ENCODE peak calls at places on chromosomes 13 and 19, in six cellular contexts. T is WERI-Rb-1, K is AG10803, A is kidney epithelial cell, J is B cell, P is GM13977. L is an unnamed sample.

GRCh38 chr13:25473864-25474263 is 102.1 kb downstream of the ATP8A2 start:
- DNase-seq in T (no peak), K (no peak), A (peak), J (no peak), P (no peak), L (no peak)

GRCh38 chr13:63024458-63024857 is 1608.8 kb upstream of the PCDH20 start:
- DNase-seq in T (no peak), K (no peak), A (no peak), J (no peak), P (no peak), L (no peak)

GRCh38 chr13:79780240-79780639 is 299.3 kb downstream of the NDFIP2 start:
- DNase-seq in T (no peak), K (peak), A (no peak), J (no peak), P (no peak), L (no peak)

GRCh38 chr13:40197049-40197448 is 469.4 kb downstream of the FOXO1 start:
- DNase-seq in T (no peak), K (no peak), A (no peak), J (no peak), P (no peak), L (no peak)

GRCh38 chr19:47436712-47437401 is 17.5 kb upstream of the MEIS3 start:
- DNase-seq in T (peak), K (peak), A (no peak), J (peak), P (peak), L (peak)

GRCh38 chr13:29799041-29799440 is 51.4 kb downstream of the UBL3 start:
- DNase-seq in T (no peak), K (no peak), A (no peak), J (no peak), P (no peak), L (no peak)

GRCh38 chr19:16078311-16078758 is 2.0 kb downstream of the TPM4 start:
- DNase-seq in T (peak), K (peak), A (no peak), J (no peak), P (no peak), L (no peak)

GRCh38 chr19:45560686-45561085 is 23.9 kb downstream of the OPA3 start:
- DNase-seq in T (no peak), K (no peak), A (no peak), J (no peak), P (no peak), L (peak)

GRCh38 chr19:662207-662961 is 630 bp downstream of the RNF126 start:
- DNase-seq in T (peak), K (peak), A (no peak), J (peak), P (peak), L (peak)

DNA sequence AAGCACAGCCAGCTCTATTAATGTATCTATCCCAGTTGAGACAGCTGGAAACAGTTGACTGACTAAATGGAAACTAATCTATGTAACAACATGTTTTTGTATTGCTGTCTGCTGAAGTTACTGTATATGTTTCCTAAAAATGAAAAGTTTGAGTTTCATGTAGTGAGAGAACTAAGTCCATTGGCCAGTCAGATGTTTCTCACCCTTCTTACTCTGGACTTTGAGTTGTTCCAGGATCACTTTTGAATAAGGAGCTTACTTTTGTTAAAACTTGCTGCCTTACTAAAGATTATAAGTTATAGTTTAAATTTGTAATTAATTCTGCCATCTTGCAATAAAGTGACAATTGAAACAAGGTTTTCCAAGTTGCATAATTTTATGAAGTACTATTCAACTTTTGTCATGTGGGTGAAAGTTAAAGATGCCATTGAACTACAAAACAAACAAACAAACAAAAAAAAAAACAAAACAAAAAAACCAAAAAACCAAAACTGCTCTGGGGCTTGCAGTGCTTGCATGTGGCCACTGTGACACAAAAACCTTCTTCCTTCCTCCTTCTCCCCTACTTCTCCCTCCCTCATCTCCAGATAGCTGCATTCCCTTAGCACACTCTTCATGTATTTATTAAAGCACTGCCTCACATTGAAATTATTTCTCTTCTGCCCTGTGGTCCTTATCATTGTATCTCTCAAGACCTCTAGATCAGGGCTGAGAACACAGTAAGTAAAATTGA is 15.3 kb downstream of the WDFY2 start:
- DNase-seq in T (no peak), K (no peak), A (no peak), J (no peak), P (no peak), L (no peak)
- TF ChIP-seq CTCF in T (no peak), K (peak), A (no peak), J (no peak), P (no peak), L (no peak)

GRCh38 chr13:102089177-102089576 is 312.7 kb downstream of the FGF14 start:
- DNase-seq in T (no peak), K (peak), A (no peak), J (no peak), P (no peak), L (no peak)
- TF ChIP-seq CTCF in T (no peak), K (peak), A (peak), J (no peak), P (no peak), L (no peak)

GRCh38 chr13:43110036-43110435 is 86.7 kb downstream of the DNAJC15 start:
- DNase-seq in T (no peak), K (no peak), A (no peak), J (no peak), P (no peak), L (no peak)
- TF ChIP-seq CTCF in T (no peak), K (no peak), A (no peak), J (no peak), P (no peak), L (no peak)

GRCh38 chr13:101399365-101399764 is 16.9 kb downstream of the NALCN start:
- DNase-seq in T (no peak), K (no peak), A (no peak), J (no peak), P (no peak), L (no peak)

GRCh38 chr13:101397742-101398141 is 18.6 kb downstream of the NALCN start:
- DNase-seq in T (no peak), K (peak), A (peak), J (no peak), P (no peak), L (no peak)

GRCh38 chr13:101398191-101398590 is 18.1 kb downstream of the NALCN start:
- DNase-seq in T (no peak), K (peak), A (no peak), J (no peak), P (no peak), L (no peak)

GRCh38 chr13:101401196-101401595 is 15.1 kb downstream of the NALCN start:
- DNase-seq in T (no peak), K (no peak), A (no peak), J (no peak), P (no peak), L (no peak)

GRCh38 chr13:101398920-101399319 is 17.4 kb downstream of the NALCN start:
- DNase-seq in T (no peak), K (peak), A (no peak), J (no peak), P (no peak), L (no peak)
- TF ChIP-seq CTCF in T (no peak), K (no peak), A (no peak), J (no peak), P (no peak), L (no peak)

GRCh38 chr13:85266331-85266730 is 532.9 kb downstream of the SLITRK6 start:
- DNase-seq in T (no peak), K (no peak), A (no peak), J (no peak), P (no peak), L (no peak)

GRCh38 chr13:85260896-85261295 is 538.3 kb downstream of the SLITRK6 start:
- DNase-seq in T (no peak), K (no peak), A (no peak), J (no peak), P (no peak), L (no peak)

GRCh38 chr13:85265296-85265695 is 533.9 kb downstream of the SLITRK6 start:
- DNase-seq in T (no peak), K (no peak), A (no peak), J (no peak), P (no peak), L (no peak)

GRCh38 chr13:85266771-85267170 is 532.4 kb downstream of the SLITRK6 start:
- DNase-seq in T (peak), K (no peak), A (no peak), J (no peak), P (no peak), L (no peak)

GRCh38 chr13:85261757-85262346 is 537.4 kb downstream of the SLITRK6 start:
- DNase-seq in T (no peak), K (no peak), A (no peak), J (no peak), P (no peak), L (no peak)
- TF ChIP-seq CTCF in T (peak), K (no peak), A (peak), J (no peak), P (no peak), L (peak)

GRCh38 chr19:38359242-38360021 is 14.9 kb upstream of the PSMD8 start:
- DNase-seq in T (no peak), K (no peak), A (no peak), J (no peak), P (no peak), L (no peak)

GRCh38 chr19:38362076-38362945 is 12.1 kb upstream of the PSMD8 start:
- DNase-seq in T (peak), K (peak), A (no peak), J (peak), P (peak), L (peak)

GRCh38 chr19:38360351-38360750 is 14.0 kb upstream of the PSMD8 start:
- DNase-seq in T (peak), K (no peak), A (no peak), J (no peak), P (no peak), L (no peak)

GRCh38 chr19:38360839-38361631 is 13.3 kb upstream of the PSMD8 start:
- DNase-seq in T (no peak), K (no peak), A (no peak), J (no peak), P (no peak), L (no peak)

DNA sequence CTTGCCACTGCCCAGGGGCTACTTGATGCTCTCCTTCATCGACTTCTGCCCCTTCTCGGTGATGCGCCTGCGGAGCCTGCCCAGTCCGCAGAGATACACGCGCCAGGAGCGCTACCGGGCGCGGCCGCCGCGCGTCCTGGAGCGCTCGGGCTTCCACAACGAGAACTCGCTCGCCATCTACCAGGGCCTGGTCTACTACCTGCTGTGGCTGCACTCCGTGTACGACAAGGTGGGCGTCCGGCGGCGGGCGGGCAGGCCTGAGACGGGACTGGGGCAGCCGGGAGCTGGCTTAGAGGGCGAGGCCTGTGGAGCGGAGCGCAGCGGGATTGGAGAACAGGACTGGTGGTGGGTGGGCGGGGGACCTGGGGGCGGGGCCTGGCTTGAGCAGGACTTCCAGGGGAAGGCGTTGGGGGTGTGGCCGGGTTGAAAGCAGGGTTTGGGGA is 12.7 kb upstream of the PSMD8 start:
- DNase-seq in T (peak), K (peak), A (peak), J (peak), P (peak), L (peak)
- TF ChIP-seq CTCF in T (peak), K (peak), A (no peak), J (peak), P (peak), L (no peak)

GRCh38 chr19:49766007-49766937 is 529 bp upstream of the AP2A1 start:
- DNase-seq in T (peak), K (peak), A (peak), J (peak), P (peak), L (peak)
- TF ChIP-seq CTCF in T (no peak), K (no peak), A (no peak), J (no peak), P (no peak), L (no peak)